ENCODE peak calls at places on chromosomes 16 and 17, in ten cellular contexts. C, U, K, P, G, V, R, S, E and Q are unnamed samples.

GRCh38 chr16:30541502-30542329 is 7.1 kb upstream of the ZNF747 start:
- DNase-seq in C (no peak), U (peak), K (no peak), P (no peak), G (no peak), V (no peak), R (no peak), S (no peak), E (peak), Q (peak)

GRCh38 chr17:81870978-81871386 is at the start of gene ARHGDIA:
- DNase-seq in C (no peak), U (no peak), K (no peak), P (no peak), G (no peak), V (no peak), R (no peak), S (no peak), E (peak), Q (no peak)

GRCh38 chr17:76410328-76410965 is 26.0 kb downstream of the SPHK1 start:
- DNase-seq in C (no peak), U (no peak), K (no peak), P (no peak), G (no peak), V (no peak), R (no peak), S (no peak), E (no peak), Q (no peak)

GRCh38 chr17:33046361-33047255 is 55.0 kb downstream of the SPACA3 start:
- DNase-seq in C (no peak), U (no peak), K (no peak), P (no peak), G (no peak), V (no peak), R (no peak), S (no peak), E (no peak), Q (no peak)

GRCh38 chr17:10295728-10296343 is 77.0 kb downstream of the MYH13 start:
- DNase-seq in C (peak), U (peak), K (peak), P (peak), G (no peak), V (no peak), R (no peak), S (peak), E (peak), Q (no peak)

GRCh38 chr17:75695141-75695829 is 26.0 kb upstream of the ITGB4 start:
- DNase-seq in C (no peak), U (no peak), K (no peak), P (no peak), G (no peak), V (no peak), R (no peak), S (no peak), E (peak), Q (peak)

GRCh38 chr17:57921342-57921741 is 33.9 kb downstream of the CUEDC1 start:
- DNase-seq in C (no peak), U (peak), K (peak), P (no peak), G (no peak), V (no peak), R (no peak), S (no peak), E (no peak), Q (no peak)

GRCh38 chr16:82152641-82153094 is 17.4 kb downstream of the MPHOSPH6 start:
- DNase-seq in C (no peak), U (no peak), K (no peak), P (no peak), G (no peak), V (no peak), R (no peak), S (no peak), E (peak), Q (no peak)

GRCh38 chr17:58632324-58633314 is 59.2 kb downstream of the TEX14 start:
- DNase-seq in C (no peak), U (no peak), K (no peak), P (no peak), G (no peak), V (no peak), R (no peak), S (no peak), E (no peak), Q (no peak)

GRCh38 chr16:86626284-86626683 is 47.9 kb downstream of the FOXL1 start:
- DNase-seq in C (no peak), U (no peak), K (no peak), P (no peak), G (no peak), V (no peak), R (no peak), S (no peak), E (no peak), Q (no peak)

GRCh38 chr17:50719144-50719923 is at the start of gene LUC7L3:
- DNase-seq in C (peak), U (peak), K (peak), P (peak), G (peak), V (peak), R (peak), S (peak), E (peak), Q (peak)

GRCh38 chr17:1762233-1762905 is 509 bp downstream of the SERPINF1 start:
- DNase-seq in C (no peak), U (peak), K (peak), P (no peak), G (no peak), V (no peak), R (no peak), S (no peak), E (no peak), Q (peak)

GRCh38 chr16:86609661-86610060 is 31.3 kb downstream of the FOXL1 start:
- DNase-seq in C (no peak), U (no peak), K (no peak), P (no peak), G (no peak), V (no peak), R (no peak), S (no peak), E (no peak), Q (no peak)

GRCh38 chr16:27199747-27200146 is 3.6 kb upstream of the KDM8 start:
- DNase-seq in C (no peak), U (no peak), K (no peak), P (peak), G (peak), V (no peak), R (no peak), S (no peak), E (peak), Q (no peak)

GRCh38 chr17:28704219-28704858 is 7.3 kb downstream of the PROCA1 start:
- DNase-seq in C (no peak), U (no peak), K (no peak), P (no peak), G (no peak), V (no peak), R (no peak), S (no peak), E (no peak), Q (no peak)

GRCh38 chr17:9928601-9929341 is 23.7 kb upstream of the RCVRN start:
- DNase-seq in C (peak), U (peak), K (no peak), P (no peak), G (no peak), V (no peak), R (peak), S (no peak), E (peak), Q (no peak)

GRCh38 chr16:89691986-89692569 is 5.6 kb downstream of the CDK10 start:
- DNase-seq in C (no peak), U (no peak), K (no peak), P (no peak), G (no peak), V (no peak), R (no peak), S (no peak), E (no peak), Q (no peak)

GRCh38 chr17:80859004-80859941 is 132.4 kb upstream of the CHMP6 start:
- DNase-seq in C (peak), U (peak), K (peak), P (no peak), G (no peak), V (no peak), R (no peak), S (no peak), E (peak), Q (peak)

GRCh38 chr17:40547079-40547784 is 18.0 kb downstream of the CCR7 start:
- DNase-seq in C (no peak), U (no peak), K (no peak), P (no peak), G (peak), V (peak), R (no peak), S (no peak), E (no peak), Q (no peak)

GRCh38 chr16:79758615-79759346 is 158.2 kb upstream of the MAF start:
- DNase-seq in C (no peak), U (no peak), K (no peak), P (no peak), G (no peak), V (no peak), R (no peak), S (no peak), E (no peak), Q (no peak)

GRCh38 chr17:60421273-60422161 is 772 bp upstream of the CHCT1 start:
- DNase-seq in C (peak), U (peak), K (peak), P (peak), G (peak), V (peak), R (no peak), S (peak), E (peak), Q (peak)

GRCh38 chr17:83081561-83082201 is 2.3 kb downstream of the METRNL start:
- DNase-seq in C (no peak), U (no peak), K (peak), P (no peak), G (no peak), V (peak), R (no peak), S (no peak), E (no peak), Q (no peak)

GRCh38 chr16:57941016-57941656 is 29.8 kb downstream of the CNGB1 start:
- DNase-seq in C (peak), U (peak), K (peak), P (no peak), G (no peak), V (peak), R (peak), S (no peak), E (no peak), Q (no peak)

GRCh38 chr17:50352072-50352692 is 6.3 kb downstream of the XYLT2 start:
- DNase-seq in C (no peak), U (no peak), K (no peak), P (no peak), G (no peak), V (no peak), R (no peak), S (no peak), E (no peak), Q (no peak)